ENCODE peak calls at places on chromosome 13, in ten cellular contexts. One of them, this sample, is unnamed.

GRCh38 chr13:68369739-68370138 is 1139.6 kb upstream of the PCDH9 start:
- DNase-seq in AG10803: no peak
- DNase-seq in neural crest cell: no peak
- DNase-seq in body of pancreas: no peak
- DNase-seq in AG04450: no peak
- DNase-seq in endodermal cell: no peak
- DNase-seq in bronchial epithelial cell: peak; percentile 10
- DNase-seq in cardiac fibroblast: no peak
- DNase-seq in GM12865: no peak
- DNase-seq in adrenal gland: no peak
- DNase-seq in this sample: no peak

GRCh38 chr13:93847162-93847561 is 620.6 kb downstream of the GPC6 start:
- DNase-seq in AG10803: peak; percentile 42
- DNase-seq in neural crest cell: no peak
- DNase-seq in body of pancreas: no peak
- DNase-seq in AG04450: peak; percentile 42
- DNase-seq in endodermal cell: no peak
- DNase-seq in bronchial epithelial cell: peak; percentile 72
- DNase-seq in cardiac fibroblast: peak; percentile 44
- DNase-seq in GM12865: peak; percentile 11
- DNase-seq in adrenal gland: no peak
- DNase-seq in this sample: peak; percentile 11

GRCh38 chr13:95176611-95177259 is 124.5 kb downstream of the ABCC4 start:
- DNase-seq in AG10803: peak; percentile 87
- DNase-seq in neural crest cell: no peak
- DNase-seq in body of pancreas: no peak
- DNase-seq in AG04450: no peak
- DNase-seq in endodermal cell: peak; percentile 15
- DNase-seq in bronchial epithelial cell: no peak
- DNase-seq in cardiac fibroblast: peak; percentile 76
- DNase-seq in GM12865: no peak
- DNase-seq in adrenal gland: no peak
- DNase-seq in this sample: no peak

GRCh38 chr13:52845766-52846566 is 2.5 kb downstream of the PCDH8 start:
- DNase-seq in AG10803: no peak
- DNase-seq in neural crest cell: peak; percentile 61
- DNase-seq in body of pancreas: peak; percentile 23
- DNase-seq in AG04450: no peak
- DNase-seq in endodermal cell: peak; percentile 93
- DNase-seq in bronchial epithelial cell: no peak
- DNase-seq in cardiac fibroblast: peak; percentile 3
- DNase-seq in GM12865: no peak
- DNase-seq in adrenal gland: no peak
- DNase-seq in this sample: peak; percentile 54

GRCh38 chr13:50094615-50095293 is 79.5 kb downstream of the KCNRG start:
- DNase-seq in AG10803: peak; percentile 8
- DNase-seq in neural crest cell: no peak
- DNase-seq in body of pancreas: no peak
- DNase-seq in AG04450: no peak
- DNase-seq in endodermal cell: no peak
- DNase-seq in bronchial epithelial cell: peak; percentile 72
- DNase-seq in cardiac fibroblast: no peak
- DNase-seq in GM12865: no peak
- DNase-seq in adrenal gland: no peak
- DNase-seq in this sample: no peak

GRCh38 chr13:48222358-48223015 is 10.5 kb upstream of the ITM2B start:
- DNase-seq in AG10803: peak; percentile 31
- DNase-seq in neural crest cell: no peak
- DNase-seq in body of pancreas: no peak
- DNase-seq in AG04450: no peak
- DNase-seq in endodermal cell: no peak
- DNase-seq in bronchial epithelial cell: peak; percentile 72
- DNase-seq in cardiac fibroblast: peak; percentile 66
- DNase-seq in GM12865: no peak
- DNase-seq in adrenal gland: no peak
- DNase-seq in this sample: no peak

GRCh38 chr13:112246731-112247470 is 129.3 kb upstream of the SPACA7 start:
- DNase-seq in AG10803: no peak
- DNase-seq in neural crest cell: no peak
- DNase-seq in body of pancreas: no peak
- DNase-seq in AG04450: no peak
- DNase-seq in endodermal cell: no peak
- DNase-seq in bronchial epithelial cell: no peak
- DNase-seq in cardiac fibroblast: no peak
- DNase-seq in GM12865: no peak
- DNase-seq in adrenal gland: no peak
- DNase-seq in this sample: no peak

GRCh38 chr13:82681535-82681934 is 1200.7 kb downstream of the SLITRK1 start:
- DNase-seq in AG10803: no peak
- DNase-seq in neural crest cell: no peak
- DNase-seq in body of pancreas: no peak
- DNase-seq in AG04450: no peak
- DNase-seq in endodermal cell: peak; percentile 81
- DNase-seq in bronchial epithelial cell: no peak
- DNase-seq in cardiac fibroblast: no peak
- DNase-seq in GM12865: no peak
- DNase-seq in adrenal gland: no peak
- DNase-seq in this sample: no peak

GRCh38 chr13:41308241-41308640 is 2.8 kb upstream of the NAA16 start:
- DNase-seq in AG10803: no peak
- DNase-seq in neural crest cell: no peak
- DNase-seq in body of pancreas: no peak
- DNase-seq in AG04450: no peak
- DNase-seq in endodermal cell: no peak
- DNase-seq in bronchial epithelial cell: no peak
- DNase-seq in cardiac fibroblast: no peak
- DNase-seq in GM12865: no peak
- DNase-seq in adrenal gland: no peak
- DNase-seq in this sample: no peak

GRCh38 chr13:20272571-20273171 is 40.6 kb upstream of the GJB6 start:
- DNase-seq in AG10803: no peak
- DNase-seq in neural crest cell: no peak
- DNase-seq in body of pancreas: no peak
- DNase-seq in AG04450: no peak
- DNase-seq in endodermal cell: no peak
- DNase-seq in bronchial epithelial cell: no peak
- DNase-seq in cardiac fibroblast: no peak
- DNase-seq in GM12865: no peak
- DNase-seq in adrenal gland: no peak
- DNase-seq in this sample: no peak
- TF ChIP-seq CTCF in AG10803: no peak
- TF ChIP-seq CTCF in neural crest cell: no peak
- TF ChIP-seq CTCF in body of pancreas: no peak
- TF ChIP-seq CTCF in AG04450: no peak
- TF ChIP-seq CTCF in endodermal cell: no peak
- TF ChIP-seq CTCF in bronchial epithelial cell: no peak
- TF ChIP-seq CTCF in cardiac fibroblast: no peak
- TF ChIP-seq CTCF in GM12865: no peak
- TF ChIP-seq CTCF in adrenal gland: no peak
- TF ChIP-seq CTCF in this sample: no peak

DNA sequence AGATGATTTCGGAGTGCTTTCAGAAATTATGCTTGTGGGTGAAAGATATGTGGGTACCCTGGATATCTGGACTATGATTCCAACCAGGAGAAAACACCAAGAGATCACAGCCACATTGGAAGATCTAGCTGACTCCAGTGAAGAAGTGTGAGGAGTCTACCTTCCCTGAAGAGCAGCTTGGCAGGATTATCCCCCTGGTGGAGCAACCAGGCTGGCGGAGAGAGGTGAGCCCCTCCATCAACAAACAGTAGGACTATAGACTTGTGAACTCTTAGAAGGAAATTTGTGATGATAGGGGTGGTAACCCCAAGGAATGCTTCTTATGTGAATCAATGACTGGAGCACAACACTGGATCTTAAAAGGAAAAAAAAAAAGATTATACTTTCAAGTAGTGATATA is 47.8 kb upstream of the DIAPH3 start:
- DNase-seq in AG10803: no peak
- DNase-seq in neural crest cell: no peak
- DNase-seq in body of pancreas: no peak
- DNase-seq in AG04450: no peak
- DNase-seq in endodermal cell: peak; percentile 66
- DNase-seq in bronchial epithelial cell: no peak
- DNase-seq in cardiac fibroblast: no peak
- DNase-seq in GM12865: no peak
- DNase-seq in adrenal gland: no peak
- DNase-seq in this sample: no peak
- TF ChIP-seq CTCF in AG10803: no peak
- TF ChIP-seq CTCF in neural crest cell: no peak
- TF ChIP-seq CTCF in body of pancreas: no peak
- TF ChIP-seq CTCF in AG04450: no peak
- TF ChIP-seq CTCF in endodermal cell: peak; percentile 76
- TF ChIP-seq CTCF in bronchial epithelial cell: no peak
- TF ChIP-seq CTCF in cardiac fibroblast: no peak
- TF ChIP-seq CTCF in GM12865: no peak
- TF ChIP-seq CTCF in adrenal gland: no peak
- TF ChIP-seq CTCF in this sample: no peak

DNA sequence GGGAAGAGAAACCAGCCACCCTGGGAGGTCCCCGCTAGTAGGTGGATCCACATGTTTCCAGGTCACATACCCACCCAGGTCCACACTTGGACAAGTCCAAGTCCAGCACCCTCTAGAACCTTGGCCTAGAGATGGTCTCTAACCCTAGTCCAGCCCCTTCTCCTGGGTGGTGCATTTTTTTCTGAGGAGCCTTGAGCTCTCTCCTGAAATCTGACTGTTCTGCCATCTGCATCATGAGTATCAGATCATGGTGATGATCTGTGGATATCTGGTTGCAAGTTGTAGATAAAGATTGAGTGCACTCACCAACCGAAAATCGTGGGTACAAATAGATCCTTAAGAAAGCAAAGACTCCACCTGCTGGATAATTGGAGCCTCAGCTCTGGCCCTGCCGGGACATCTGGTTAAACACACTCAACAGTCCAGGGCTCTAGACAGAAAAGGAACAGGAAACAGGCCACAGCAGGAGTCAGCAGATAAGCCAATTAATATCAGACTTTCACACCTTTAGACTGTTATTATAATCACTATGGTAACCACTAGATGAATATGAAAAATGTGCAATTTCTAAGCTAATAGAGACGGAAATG is 41.1 kb downstream of the GPR12 start:
- DNase-seq in AG10803: peak; percentile 3
- DNase-seq in neural crest cell: no peak
- DNase-seq in body of pancreas: no peak
- DNase-seq in AG04450: no peak
- DNase-seq in endodermal cell: no peak
- DNase-seq in bronchial epithelial cell: no peak
- DNase-seq in cardiac fibroblast: no peak
- DNase-seq in GM12865: no peak
- DNase-seq in adrenal gland: no peak
- DNase-seq in this sample: no peak
- TF ChIP-seq CTCF in AG10803: peak; percentile 21
- TF ChIP-seq CTCF in neural crest cell: peak; percentile 12
- TF ChIP-seq CTCF in body of pancreas: no peak
- TF ChIP-seq CTCF in AG04450: peak; percentile 22
- TF ChIP-seq CTCF in endodermal cell: peak; percentile 58
- TF ChIP-seq CTCF in bronchial epithelial cell: no peak
- TF ChIP-seq CTCF in cardiac fibroblast: peak; percentile 27
- TF ChIP-seq CTCF in GM12865: no peak
- TF ChIP-seq CTCF in adrenal gland: no peak
- TF ChIP-seq CTCF in this sample: no peak

GRCh38 chr13:111046590-111047141 is 68.4 kb upstream of the ARHGEF7 start:
- DNase-seq in AG10803: peak; percentile 45
- DNase-seq in neural crest cell: no peak
- DNase-seq in body of pancreas: no peak
- DNase-seq in AG04450: peak; percentile 26
- DNase-seq in endodermal cell: no peak
- DNase-seq in bronchial epithelial cell: no peak
- DNase-seq in cardiac fibroblast: peak; percentile 42
- DNase-seq in GM12865: peak; percentile 73
- DNase-seq in adrenal gland: no peak
- DNase-seq in this sample: no peak
- TF ChIP-seq CTCF in AG10803: peak; percentile 49
- TF ChIP-seq CTCF in neural crest cell: no peak
- TF ChIP-seq CTCF in body of pancreas: no peak
- TF ChIP-seq CTCF in AG04450: peak; percentile 60
- TF ChIP-seq CTCF in endodermal cell: peak; percentile 33
- TF ChIP-seq CTCF in bronchial epithelial cell: peak; percentile 6
- TF ChIP-seq CTCF in cardiac fibroblast: peak; percentile 38
- TF ChIP-seq CTCF in GM12865: peak; percentile 40
- TF ChIP-seq CTCF in adrenal gland: peak; percentile 28
- TF ChIP-seq CTCF in this sample: no peak

DNA sequence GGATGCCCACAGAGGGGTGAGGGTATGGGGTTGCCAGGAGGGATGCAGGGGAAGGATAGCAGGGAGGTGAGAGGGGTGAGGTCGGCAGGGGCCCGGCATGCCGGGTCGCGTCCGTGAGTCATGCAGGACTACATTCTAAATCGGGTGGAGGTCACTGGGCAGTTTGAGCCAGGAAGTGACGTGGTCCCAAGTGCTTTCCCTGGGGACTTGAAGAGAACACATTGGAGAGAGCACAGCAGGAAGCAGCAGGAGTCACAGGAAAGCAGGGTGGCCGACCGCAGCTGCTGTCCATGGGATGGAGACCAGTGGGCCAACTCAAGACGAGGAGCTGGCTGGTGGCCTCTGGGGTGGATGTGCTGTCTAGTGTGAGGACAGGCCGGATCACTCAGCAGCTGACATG is 92.0 kb upstream of the WASF3 start:
- DNase-seq in AG10803: no peak
- DNase-seq in neural crest cell: no peak
- DNase-seq in body of pancreas: no peak
- DNase-seq in AG04450: no peak
- DNase-seq in endodermal cell: no peak
- DNase-seq in bronchial epithelial cell: no peak
- DNase-seq in cardiac fibroblast: peak; percentile 18
- DNase-seq in GM12865: no peak
- DNase-seq in adrenal gland: no peak
- DNase-seq in this sample: no peak
- TF ChIP-seq CTCF in AG10803: no peak
- TF ChIP-seq CTCF in neural crest cell: no peak
- TF ChIP-seq CTCF in body of pancreas: no peak
- TF ChIP-seq CTCF in AG04450: no peak
- TF ChIP-seq CTCF in endodermal cell: no peak
- TF ChIP-seq CTCF in bronchial epithelial cell: no peak
- TF ChIP-seq CTCF in cardiac fibroblast: no peak
- TF ChIP-seq CTCF in GM12865: no peak
- TF ChIP-seq CTCF in adrenal gland: no peak
- TF ChIP-seq CTCF in this sample: no peak

GRCh38 chr13:79056706-79057105 is 349.3 kb downstream of the RBM26 start:
- DNase-seq in AG10803: no peak
- DNase-seq in neural crest cell: no peak
- DNase-seq in body of pancreas: no peak
- DNase-seq in AG04450: no peak
- DNase-seq in endodermal cell: peak; percentile 57
- DNase-seq in bronchial epithelial cell: peak; percentile 3
- DNase-seq in cardiac fibroblast: no peak
- DNase-seq in GM12865: peak; percentile 24
- DNase-seq in adrenal gland: no peak
- DNase-seq in this sample: no peak

GRCh38 chr13:79062291-79062690 is 343.8 kb downstream of the RBM26 start:
- DNase-seq in AG10803: no peak
- DNase-seq in neural crest cell: no peak
- DNase-seq in body of pancreas: no peak
- DNase-seq in AG04450: no peak
- DNase-seq in endodermal cell: no peak
- DNase-seq in bronchial epithelial cell: no peak
- DNase-seq in cardiac fibroblast: no peak
- DNase-seq in GM12865: no peak
- DNase-seq in adrenal gland: no peak
- DNase-seq in this sample: no peak

GRCh38 chr13:79060216-79060615 is 345.8 kb downstream of the RBM26 start:
- DNase-seq in AG10803: no peak
- DNase-seq in neural crest cell: no peak
- DNase-seq in body of pancreas: no peak
- DNase-seq in AG04450: no peak
- DNase-seq in endodermal cell: no peak
- DNase-seq in bronchial epithelial cell: peak; percentile 10
- DNase-seq in cardiac fibroblast: no peak
- DNase-seq in GM12865: no peak
- DNase-seq in adrenal gland: no peak
- DNase-seq in this sample: no peak
- TF ChIP-seq CTCF in AG10803: no peak
- TF ChIP-seq CTCF in neural crest cell: peak; percentile 51
- TF ChIP-seq CTCF in body of pancreas: no peak
- TF ChIP-seq CTCF in AG04450: peak; percentile 10
- TF ChIP-seq CTCF in endodermal cell: peak; percentile 69
- TF ChIP-seq CTCF in bronchial epithelial cell: no peak
- TF ChIP-seq CTCF in cardiac fibroblast: no peak
- TF ChIP-seq CTCF in GM12865: no peak
- TF ChIP-seq CTCF in adrenal gland: no peak
- TF ChIP-seq CTCF in this sample: no peak

This sample was measured in activated CD8-positive, alpha-beta T cell treated with anti-CD3 and anti-CD28 coated beads for 36 hours.